ENCODE peak calls at places on chromosomes 7 and 10, in five cellular contexts. R is iris pigment epithelial cell, F is HTR-8/SVneo, Q is HT-29, D is LoVo. W is an unnamed sample.

GRCh38 chr10:124612611-124613498 is 131.3 kb downstream of the FAM53B start:
- DNase-seq in D (no peak), R (peak), Q (no peak), F (no peak), W (no peak)

GRCh38 chr7:39810204-39810642 is 139.8 kb upstream of the CDK13 start:
- DNase-seq in Q (peak), D (no peak), F (no peak), R (no peak), W (no peak)

GRCh38 chr10:17344206-17344605 is 110.2 kb downstream of the ST8SIA6 start:
- DNase-seq in D (no peak), R (no peak), F (no peak), Q (no peak), W (no peak)

GRCh38 chr7:102829075-102829474 is 80.3 kb downstream of the FAM185A start:
- DNase-seq in F (no peak), R (no peak), D (no peak), Q (no peak), W (no peak)

GRCh38 chr10:129641351-129641750 is 174.3 kb downstream of the MGMT start:
- DNase-seq in Q (no peak), R (no peak), D (no peak), F (no peak), W (no peak)

GRCh38 chr10:78408011-78408410 is 374.3 kb downstream of the RPS24 start:
- DNase-seq in Q (no peak), D (no peak), F (no peak), R (no peak), W (no peak)

GRCh38 chr7:1531979-1532455 is 1.5 kb downstream of the MAFK start:
- DNase-seq in R (no peak), F (no peak), D (peak), Q (peak), W (peak)

GRCh38 chr10:96512524-96512991 is 1.2 kb downstream of the TLL2 start:
- DNase-seq in F (no peak), Q (no peak), R (peak), D (no peak), W (peak)